ENCODE peak calls at places on chromosome 20, in four cellular contexts. One of them, this sample, is unnamed.

GRCh38 chr20:3628502-3629314 is 34.5 kb downstream of the GFRA4 start:
- DNase-seq in SK-N-SH: no peak
- DNase-seq in central memory CD4-positive, alpha-beta T cell: no peak
- DNase-seq in ACHN: no peak
- DNase-seq in this sample: no peak

GRCh38 chr20:25270829-25271251 is 23.0 kb downstream of the PYGB start:
- DNase-seq in SK-N-SH: no peak
- DNase-seq in central memory CD4-positive, alpha-beta T cell: no peak
- DNase-seq in ACHN: no peak
- DNase-seq in this sample: no peak

GRCh38 chr20:3748073-3748472 is 15.6 kb downstream of the HSPA12B start:
- DNase-seq in SK-N-SH: no peak
- DNase-seq in central memory CD4-positive, alpha-beta T cell: no peak
- DNase-seq in ACHN: no peak
- DNase-seq in this sample: no peak

GRCh38 chr20:7305971-7306370 is 538.5 kb downstream of the BMP2 start:
- DNase-seq in SK-N-SH: no peak
- DNase-seq in central memory CD4-positive, alpha-beta T cell: no peak
- DNase-seq in ACHN: no peak
- DNase-seq in this sample: no peak

GRCh38 chr20:48527771-48528170 is 300.0 kb downstream of the PREX1 start:
- DNase-seq in SK-N-SH: no peak
- DNase-seq in central memory CD4-positive, alpha-beta T cell: no peak
- DNase-seq in ACHN: no peak
- DNase-seq in this sample: no peak

GRCh38 chr20:24451992-24452391 is 17.4 kb upstream of the SYNDIG1 start:
- DNase-seq in SK-N-SH: no peak
- DNase-seq in central memory CD4-positive, alpha-beta T cell: no peak
- DNase-seq in ACHN: no peak
- DNase-seq in this sample: no peak

GRCh38 chr20:47773381-47773786 is 11.9 kb downstream of the SULF2 start:
- DNase-seq in SK-N-SH: no peak
- DNase-seq in central memory CD4-positive, alpha-beta T cell: no peak
- DNase-seq in ACHN: no peak
- DNase-seq in this sample: no peak

GRCh38 chr20:64079273-64080012 is at the start of gene RGS19:
- DNase-seq in SK-N-SH: peak; percentile 96
- DNase-seq in central memory CD4-positive, alpha-beta T cell: peak; percentile 68
- DNase-seq in ACHN: peak; percentile 73
- DNase-seq in this sample: no peak

GRCh38 chr20:9025643-9026042 is 43.2 kb upstream of the PLCB4 start:
- DNase-seq in SK-N-SH: no peak
- DNase-seq in central memory CD4-positive, alpha-beta T cell: no peak
- DNase-seq in ACHN: peak; percentile 75
- DNase-seq in this sample: no peak

GRCh38 chr20:7272512-7272911 is 505.0 kb downstream of the BMP2 start:
- DNase-seq in SK-N-SH: no peak
- DNase-seq in central memory CD4-positive, alpha-beta T cell: no peak
- DNase-seq in ACHN: peak; percentile 3
- DNase-seq in this sample: no peak

GRCh38 chr20:57323034-57323433 is 6.6 kb upstream of the SPO11 start:
- DNase-seq in SK-N-SH: no peak
- DNase-seq in central memory CD4-positive, alpha-beta T cell: no peak
- DNase-seq in ACHN: no peak
- DNase-seq in this sample: no peak

GRCh38 chr20:4763776-4764525 is 42.2 kb downstream of the PRND start:
- DNase-seq in SK-N-SH: no peak
- DNase-seq in central memory CD4-positive, alpha-beta T cell: no peak
- DNase-seq in ACHN: no peak
- DNase-seq in this sample: no peak

GRCh38 chr20:48731581-48731980 is 96.2 kb downstream of the PREX1 start:
- DNase-seq in SK-N-SH: no peak
- DNase-seq in central memory CD4-positive, alpha-beta T cell: no peak
- DNase-seq in ACHN: no peak
- DNase-seq in this sample: no peak

GRCh38 chr20:25219365-25219764 is 23.9 kb downstream of the ENTPD6 start:
- DNase-seq in SK-N-SH: no peak
- DNase-seq in central memory CD4-positive, alpha-beta T cell: no peak
- DNase-seq in ACHN: no peak
- DNase-seq in this sample: no peak

GRCh38 chr20:62815066-62815991 is 1.5 kb upstream of the COL9A3 start:
- DNase-seq in SK-N-SH: peak; percentile 52
- DNase-seq in central memory CD4-positive, alpha-beta T cell: no peak
- DNase-seq in ACHN: peak; percentile 45
- DNase-seq in this sample: no peak

GRCh38 chr20:37574199-37574890 is 46.7 kb upstream of the BLCAP start:
- DNase-seq in SK-N-SH: no peak
- DNase-seq in central memory CD4-positive, alpha-beta T cell: no peak
- DNase-seq in ACHN: no peak
- DNase-seq in this sample: no peak

GRCh38 chr20:23763345-23763744 is 12.6 kb upstream of the CST1 start:
- DNase-seq in SK-N-SH: no peak
- DNase-seq in central memory CD4-positive, alpha-beta T cell: no peak
- DNase-seq in ACHN: no peak
- DNase-seq in this sample: no peak

This sample was measured in HFF-Myc.